ENCODE peak calls at places on chromosomes 3 and 15, in seven cellular contexts. N is psoas muscle; O is Panc1; W is transverse colon; J is CD8-positive, alpha-beta T cell; D is pancreas; K is upper lobe of left lung. G is an unnamed sample.

GRCh38 chr15:71290002-71290401 is 174.7 kb downstream of the THSD4 start:
- DNase-seq in N (no peak), O (no peak), W (no peak), J (no peak), D (no peak), K (no peak), G (no peak)

GRCh38 chr15:61849446-61849845 is 210.8 kb downstream of the VPS13C start:
- DNase-seq in N (no peak), O (no peak), W (no peak), J (no peak), D (no peak), K (no peak), G (no peak)

GRCh38 chr15:57403532-57403931 is 27.2 kb downstream of the CGNL1 start:
- DNase-seq in N (no peak), O (no peak), W (no peak), J (no peak), D (no peak), K (no peak), G (no peak)

GRCh38 chr15:47577476-47577875 is 139.8 kb upstream of the SEMA6D start:
- DNase-seq in N (no peak), O (no peak), W (no peak), J (no peak), D (no peak), K (no peak), G (no peak)

GRCh38 chr15:44028349-44028748 is 166.7 kb downstream of the FRMD5 start:
- DNase-seq in N (no peak), O (no peak), W (no peak), J (no peak), D (no peak), K (no peak), G (no peak)

GRCh38 chr3:49841806-49842205 is 14.6 kb downstream of the TRAIP start:
- DNase-seq in N (no peak), O (no peak), W (no peak), J (no peak), D (no peak), K (no peak), G (no peak)

GRCh38 chr3:78798266-78798832 is 969.4 kb downstream of the ROBO1 start:
- DNase-seq in N (no peak), O (no peak), W (no peak), J (no peak), D (no peak), K (no peak), G (no peak)

GRCh38 chr3:165192610-165193192 is 3.5 kb downstream of the SLITRK3 start:
- DNase-seq in N (no peak), O (no peak), W (no peak), J (no peak), D (no peak), K (no peak), G (no peak)

GRCh38 chr15:29106551-29107290 is 162.9 kb downstream of the NSMCE3 start:
- DNase-seq in N (peak; percentile 34), O (no peak), W (no peak), J (no peak), D (no peak), K (no peak), G (no peak)

GRCh38 chr15:65033659-65034269 is 4.3 kb upstream of the MTFMT start:
- DNase-seq in N (no peak), O (no peak), W (peak; percentile 31), J (no peak), D (no peak), K (no peak), G (no peak)

GRCh38 chr15:77966540-77967290 is 110.8 kb downstream of the TBC1D2B start:
- DNase-seq in N (peak; percentile 73), O (no peak), W (peak; percentile 46), J (peak; percentile 35), D (no peak), K (no peak), G (no peak)

GRCh38 chr15:51401872-51402517 is 60.5 kb downstream of the GLDN start:
- DNase-seq in N (no peak), O (no peak), W (peak; percentile 19), J (no peak), D (no peak), K (peak; percentile 47), G (peak; percentile 50)

GRCh38 chr3:28134792-28135375 is 106.5 kb upstream of the CMC1 start:
- DNase-seq in N (no peak), O (no peak), W (peak; percentile 53), J (no peak), D (no peak), K (no peak), G (no peak)

GRCh38 chr3:14179795-14180194 is 1.2 kb downstream of the LSM3 start:
- DNase-seq in N (no peak), O (no peak), W (no peak), J (no peak), D (no peak), K (no peak), G (no peak)
- H3K4me3 ChIP-seq in N (peak overlapping the region; percentile 91), O (peak overlapping the region; percentile 79), W (no peak overlapping the region), J (no peak overlapping the region), D (no peak overlapping the region), K (no peak overlapping the region), G (no peak overlapping the region)

GRCh38 chr3:21273256-21273999 is 477.6 kb downstream of the ZNF385D start:
- DNase-seq in N (no peak), O (no peak), W (no peak), J (no peak), D (no peak), K (peak; percentile 40), G (no peak)
- H3K9me3 ChIP-seq in N (no peaks in the 10 kb centered on the region), O (no peaks in the 10 kb centered on the region), W (peaks cover 5% of the 10 kb centered on the region), J (no peaks in the 10 kb centered on the region), D (no peaks in the 10 kb centered on the region), K (no peaks in the 10 kb centered on the region), G (peaks cover 1% of the 10 kb centered on the region)

DNA sequence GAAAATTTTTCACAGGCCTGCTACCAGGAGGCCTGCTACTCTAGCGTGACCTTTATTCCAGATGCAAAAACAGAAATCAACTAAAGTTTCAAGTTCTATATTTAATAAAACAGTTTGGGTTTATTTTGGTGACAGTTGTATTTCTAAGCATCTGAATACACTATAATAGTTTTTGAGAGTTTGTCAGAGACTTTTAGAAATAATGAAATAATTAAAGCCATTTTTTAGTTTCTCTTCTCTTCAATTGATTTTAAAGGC is 523.3 kb downstream of the CADM2 start:
- DNase-seq in N (no peak), O (no peak), W (no peak), J (no peak), D (no peak), K (no peak), G (no peak)
- H3K27ac ChIP-seq in N (no peak overlapping the region), O (no peak overlapping the region), W (no peak overlapping the region), J (no peak overlapping the region), D (no peak overlapping the region), K (no peak overlapping the region), G (no peak overlapping the region)

GRCh38 chr15:63045438-63046278 is 3.1 kb downstream of the TPM1 start:
- DNase-seq in N (no peak), O (no peak), W (no peak), J (no peak), D (no peak), K (no peak), G (no peak)

GRCh38 chr15:63042879-63043340 is 363 bp downstream of the TPM1 start:
- DNase-seq in N (no peak), O (no peak), W (no peak), J (no peak), D (peak; percentile 73), K (no peak), G (no peak)

GRCh38 chr15:63043391-63044076 is 987 bp downstream of the TPM1 start:
- DNase-seq in N (peak; percentile 72), O (no peak), W (no peak), J (no peak), D (peak; percentile 77), K (peak; percentile 36), G (no peak)

GRCh38 chr15:63044645-63045437 is 2.3 kb downstream of the TPM1 start:
- DNase-seq in N (peak; percentile 66), O (no peak), W (no peak), J (no peak), D (no peak), K (no peak), G (no peak)

DNA sequence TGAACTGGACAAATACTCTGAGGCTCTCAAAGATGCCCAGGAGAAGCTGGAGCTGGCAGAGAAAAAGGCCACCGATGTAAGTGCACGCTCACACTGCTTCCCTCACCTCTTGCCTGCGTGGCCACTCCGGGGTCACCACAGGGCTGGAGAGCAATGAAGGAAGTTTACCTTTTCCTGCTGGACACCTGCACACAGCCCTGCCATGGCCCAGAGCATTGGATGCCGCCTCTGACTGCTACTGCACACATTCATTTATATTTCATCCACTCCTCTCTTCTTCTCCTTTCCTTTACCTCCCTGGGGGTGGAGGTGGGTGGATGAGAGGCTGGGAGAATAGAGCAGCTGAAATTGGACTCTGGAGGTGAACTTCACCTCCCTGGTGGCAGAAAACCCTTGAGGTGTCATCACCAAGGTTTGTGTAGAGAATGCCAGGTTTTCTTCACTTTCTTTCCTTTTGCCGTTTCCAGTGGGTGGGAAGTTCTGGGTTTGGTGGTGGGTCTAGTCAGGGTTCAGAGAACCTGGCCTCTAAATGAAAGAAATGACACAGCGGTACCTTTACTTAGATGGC is 1.6 kb downstream of the TPM1 start:
- DNase-seq in N (no peak), O (no peak), W (no peak), J (no peak), D (no peak), K (no peak), G (no peak)
- H3K4me3 ChIP-seq in N (peak overlapping the region; percentile 75), O (peak overlapping the region; percentile 94), W (peak overlapping the region; percentile 82), J (peak overlapping the region; percentile 26), D (peak overlapping the region; percentile 90), K (peak overlapping the region; percentile 7), G (peak overlapping the region; percentile 75)

DNA sequence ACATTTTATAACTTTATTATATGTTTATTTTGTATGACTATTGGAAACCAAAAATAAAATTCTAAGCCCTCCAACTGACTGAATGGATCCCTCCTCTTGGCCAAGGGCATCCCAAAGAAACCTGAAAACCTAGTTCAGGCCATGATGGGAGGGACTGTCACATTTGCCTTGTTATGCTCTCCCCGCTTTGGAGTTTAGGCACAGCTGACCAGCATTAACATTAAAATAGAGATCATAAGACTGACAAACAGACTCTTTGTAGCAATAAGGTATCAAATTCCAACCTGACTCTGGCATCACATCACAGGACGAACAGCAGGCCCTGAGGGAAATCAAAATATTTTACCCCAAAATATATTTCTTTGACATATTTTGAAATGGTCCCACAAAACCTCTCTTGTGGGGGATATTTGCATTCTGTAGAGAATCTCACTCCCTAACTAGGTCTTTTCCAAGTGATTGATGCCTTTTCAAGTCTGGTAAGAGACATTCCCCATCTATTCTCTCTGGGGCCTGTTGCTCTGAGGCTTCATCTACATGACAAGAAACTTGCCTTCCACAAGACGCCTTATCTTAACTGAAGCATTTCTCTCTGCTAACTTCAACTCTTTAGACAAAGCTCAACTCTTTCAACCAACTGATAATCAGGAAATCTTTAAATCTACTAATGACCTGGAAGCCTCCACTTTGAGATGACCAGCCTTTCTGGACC is 81.8 kb upstream of the PRR23E start:
- DNase-seq in N (no peak), O (no peak), W (no peak), J (no peak), D (no peak), K (no peak), G (no peak)
- H3K9me3 ChIP-seq in N (peaks cover 11% of the 10 kb centered on the region), O (peaks cover 16% of the 10 kb centered on the region), W (peaks cover 9% of the 10 kb centered on the region), J (no peaks in the 10 kb centered on the region), D (no peaks in the 10 kb centered on the region), K (peaks cover 10% of the 10 kb centered on the region), G (no peaks in the 10 kb centered on the region)